ENCODE peak calls at places on chromosomes 3 and 15, in seven cellular contexts. R, Z, G, I, J, M and P are unnamed samples.

GRCh38 chr15:65767895-65768294 is 24.2 kb downstream of the DENND4A start:
- DNase-seq in I (peak; percentile 7), J (no peak), R (no peak), G (no peak), M (no peak), Z (no peak), P (no peak)

GRCh38 chr15:79339588-79340314 is 28.8 kb downstream of the TMED3 start:
- DNase-seq in M (peak; percentile 47), G (no peak), J (no peak), R (peak; percentile 60), Z (no peak), I (no peak), P (peak; percentile 8)

GRCh38 chr15:76190767-76191538 is 120.3 kb downstream of the ETFA start:
- DNase-seq in G (peak; percentile 92), Z (peak; percentile 86), I (peak; percentile 80), J (peak; percentile 82), M (peak; percentile 78), R (peak; percentile 73), P (peak; percentile 61)

GRCh38 chr3:191523099-191523498 is 62.1 kb downstream of the PYDC2 start:
- DNase-seq in R (no peak), G (no peak), I (no peak), J (no peak), M (no peak), Z (no peak), P (no peak)

GRCh38 chr3:184636774-184637316 is 75.0 kb downstream of the MAGEF1 start:
- DNase-seq in R (peak; percentile 91), J (no peak), M (no peak), Z (no peak), I (no peak), G (no peak), P (peak; percentile 87)

GRCh38 chr3:73772076-73772475 is 147.3 kb upstream of the PDZRN3 start:
- DNase-seq in R (no peak), J (no peak), G (no peak), I (no peak), M (no peak), Z (no peak), P (no peak)

GRCh38 chr3:99929409-99930139 is 111.9 kb downstream of the CMSS1 start:
- DNase-seq in M (no peak), I (no peak), R (no peak), G (no peak), Z (no peak), J (no peak), P (peak; percentile 84)

GRCh38 chr3:15241341-15241740 is 35.3 kb downstream of the CAPN7 start:
- DNase-seq in Z (no peak), G (no peak), I (no peak), J (no peak), R (peak; percentile 18), M (peak; percentile 65), P (no peak)

GRCh38 chr3:24598691-24599090 is 104.0 kb upstream of the THRB start:
- DNase-seq in G (no peak), I (no peak), R (peak; percentile 58), Z (no peak), M (no peak), J (no peak), P (peak; percentile 87)

GRCh38 chr3:126438186-126438585 is 37.5 kb downstream of the ZXDC start:
- DNase-seq in Z (no peak), G (no peak), M (no peak), R (no peak), J (peak; percentile 9), I (no peak), P (no peak)

GRCh38 chr3:98038241-98038640 is 3.1 kb upstream of the GABRR3 start:
- DNase-seq in M (no peak), I (no peak), J (no peak), R (peak; percentile 37), G (no peak), Z (no peak), P (no peak)

GRCh38 chr3:39101022-39101689 is 6.3 kb downstream of the GORASP1 start:
- DNase-seq in Z (no peak), I (no peak), M (peak; percentile 71), G (peak; percentile 51), R (peak; percentile 50), J (no peak), P (peak; percentile 16)

GRCh38 chr3:40070816-40071215 is 238.7 kb upstream of the EIF1B start:
- DNase-seq in R (no peak), Z (no peak), J (no peak), M (no peak), I (no peak), G (no peak), P (no peak)

GRCh38 chr3:100709840-100710235 is 544 bp downstream of the TFG start:
- DNase-seq in M (peak; percentile 38), J (no peak), R (peak; percentile 61), Z (peak; percentile 64), G (peak; percentile 68), I (peak; percentile 71), P (peak; percentile 32)

GRCh38 chr3:133996996-133997395 is 32.7 kb downstream of the SLCO2A1 start:
- DNase-seq in Z (no peak), I (no peak), M (no peak), J (peak; percentile 32), G (no peak), R (no peak), P (no peak)

GRCh38 chr3:41073190-41073589 is 126.1 kb upstream of the CTNNB1 start:
- DNase-seq in J (no peak), Z (no peak), M (no peak), R (no peak), G (no peak), I (no peak), P (no peak)
- H3K4me1 ChIP-seq in J (no peaks in the 10 kb centered on the region), Z (no peaks in the 10 kb centered on the region), M (no peaks in the 10 kb centered on the region), R (peaks cover 3% of the 10 kb centered on the region), G (no peaks in the 10 kb centered on the region), I (no peaks in the 10 kb centered on the region), P (peaks cover 4% of the 10 kb centered on the region)

DNA sequence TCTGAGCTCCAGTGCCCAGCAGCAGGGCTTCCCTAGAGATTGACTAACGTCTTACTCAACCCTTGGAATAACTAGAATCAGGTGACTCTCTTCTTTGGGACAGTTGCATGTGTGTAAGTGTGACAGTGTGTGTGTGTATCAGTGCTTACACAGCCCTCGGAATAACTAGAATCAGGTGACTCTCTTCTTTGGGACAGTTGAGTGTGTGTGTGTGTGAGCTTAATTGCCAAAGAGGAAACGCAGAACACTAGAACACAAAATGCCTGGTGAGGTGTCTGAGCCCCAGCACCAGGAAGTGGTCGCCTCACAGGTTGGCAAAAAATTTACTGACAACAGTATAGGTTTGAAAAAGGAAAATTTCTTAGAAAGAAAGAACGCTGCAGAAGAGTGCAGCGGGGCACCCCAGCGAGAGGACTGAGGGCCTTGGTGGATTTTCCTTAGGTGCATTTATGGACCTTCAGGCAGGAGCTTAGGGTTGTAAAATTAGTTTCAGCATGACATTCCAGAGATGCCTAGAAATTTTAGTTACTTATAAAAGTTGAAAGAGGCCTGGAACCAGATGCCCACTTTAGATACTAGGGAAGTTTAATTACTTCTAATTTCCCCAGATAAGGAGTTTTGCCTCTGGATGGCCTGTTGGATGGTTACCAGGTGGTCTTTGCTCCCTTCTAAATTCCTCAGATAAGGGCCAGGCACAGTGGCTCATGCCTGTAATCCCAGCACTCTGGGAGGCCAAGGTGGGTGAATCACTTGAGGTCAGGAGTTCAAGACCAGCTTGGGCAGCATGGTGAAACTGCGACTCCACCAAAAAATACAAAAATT is 3.7 kb upstream of the WDR82 start:
- DNase-seq in Z (no peak), J (no peak), I (no peak), G (no peak), R (no peak), M (peak; percentile 18), P (no peak)
- H3K4me1 ChIP-seq in Z (no peaks in the 10 kb centered on the region), J (no peaks in the 10 kb centered on the region), I (peaks cover 16% of the 10 kb centered on the region), G (peaks cover 2% of the 10 kb centered on the region), R (peaks cover 26% of the 10 kb centered on the region), M (peaks cover 21% of the 10 kb centered on the region), P (peaks cover 15% of the 10 kb centered on the region)

GRCh38 chr15:67827561-67828378 is 2.5 kb downstream of the SKOR1 start:
- DNase-seq in Z (no peak), R (no peak), I (no peak), G (no peak), J (no peak), M (no peak), P (no peak)

GRCh38 chr15:67831363-67831762 is 6.1 kb downstream of the SKOR1 start:
- DNase-seq in Z (no peak), J (no peak), M (no peak), R (no peak), I (no peak), G (no peak), P (no peak)

GRCh38 chr15:67828379-67828968 is 3.2 kb downstream of the SKOR1 start:
- DNase-seq in I (no peak), M (no peak), G (no peak), R (no peak), Z (no peak), J (no peak), P (no peak)

GRCh38 chr15:67828969-67829646 is 3.8 kb downstream of the SKOR1 start:
- DNase-seq in J (no peak), M (no peak), I (no peak), R (no peak), G (no peak), Z (no peak), P (no peak)

DNA sequence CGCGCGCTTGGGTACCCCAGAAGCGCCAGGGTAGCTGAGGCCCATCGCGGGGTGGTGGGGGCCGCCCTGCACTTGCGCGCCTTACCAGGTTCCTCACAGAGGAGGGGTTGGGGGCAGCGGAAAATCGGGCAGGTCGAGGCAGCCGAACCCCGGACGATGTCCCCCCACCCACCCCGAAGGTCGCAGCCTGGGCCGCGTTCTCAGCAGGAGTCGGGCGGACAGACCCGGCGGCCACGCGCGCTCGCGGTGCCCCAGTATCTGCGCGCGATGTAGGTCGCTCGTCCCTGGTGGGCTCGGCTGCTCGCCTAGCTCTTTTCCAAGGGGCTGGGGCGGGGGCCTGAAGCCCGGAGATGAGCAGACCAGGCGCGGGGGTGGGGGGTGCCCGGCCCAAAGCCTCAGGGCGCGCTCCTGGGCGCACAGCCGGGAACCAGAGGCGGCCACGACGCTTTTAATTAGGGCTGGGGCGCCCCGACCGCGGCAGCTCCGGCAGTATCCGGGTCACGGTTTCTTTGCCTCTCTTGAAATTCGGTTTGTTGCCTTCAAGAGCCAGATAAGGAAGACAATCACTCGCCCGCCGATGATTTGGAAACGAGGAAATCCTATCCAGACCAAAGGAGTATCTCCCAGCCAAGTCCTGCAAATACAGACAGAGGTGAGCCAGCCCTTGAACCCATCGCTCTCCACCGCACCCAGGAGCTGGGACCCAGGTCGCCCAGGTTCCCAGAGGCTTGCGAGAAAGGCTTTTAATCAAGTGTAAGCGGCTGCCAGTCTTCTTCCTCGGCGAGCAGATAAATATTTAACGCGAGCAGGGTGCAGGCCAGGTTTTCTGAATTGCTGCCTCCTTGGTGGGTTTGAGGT is 4.6 kb downstream of the SKOR1 start:
- DNase-seq in M (no peak), I (no peak), G (no peak), R (no peak), Z (no peak), J (no peak), P (no peak)
- H3K4me1 ChIP-seq in M (peaks cover 23% of the 10 kb centered on the region), I (peaks cover 67% of the 10 kb centered on the region), G (peaks cover 4% of the 10 kb centered on the region), R (peaks cover 31% of the 10 kb centered on the region), Z (peaks cover 2% of the 10 kb centered on the region), J (no peaks in the 10 kb centered on the region), P (peaks cover 15% of the 10 kb centered on the region)

DNA sequence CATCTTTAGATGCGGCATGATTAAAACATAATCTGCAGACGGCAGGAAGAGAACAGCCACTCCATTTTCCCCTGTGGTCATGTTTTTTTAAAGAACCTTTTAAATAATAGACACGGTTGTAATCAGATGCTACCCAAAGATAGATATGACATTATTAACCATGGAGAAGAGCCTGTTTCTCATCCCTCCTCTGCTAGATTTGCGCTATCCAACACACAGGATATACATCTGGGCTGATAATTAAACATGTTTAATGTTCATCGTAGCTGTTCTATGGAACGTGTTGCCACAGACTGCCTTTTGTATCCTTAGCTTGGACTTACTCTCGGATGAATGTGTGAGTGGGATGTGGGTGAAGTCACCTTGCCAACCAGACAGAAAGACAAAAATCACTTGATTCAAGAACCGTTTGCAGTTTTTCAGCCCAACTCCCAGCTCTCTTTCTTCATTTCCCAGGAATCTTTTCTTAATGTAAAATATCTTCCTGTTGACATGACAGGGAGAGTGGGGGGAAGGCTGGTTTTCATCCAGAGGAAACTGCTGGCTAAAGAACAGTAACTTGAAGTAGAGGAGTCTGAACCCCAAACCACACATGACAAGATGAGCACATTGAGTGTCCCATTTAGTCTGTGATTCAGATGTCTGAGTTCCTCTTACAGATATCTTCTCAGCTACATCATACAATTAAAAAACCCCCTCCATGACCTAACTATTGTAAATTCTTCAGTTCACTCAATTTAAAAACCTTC is 118.6 kb upstream of the PRICKLE2 start:
- DNase-seq in I (no peak), Z (no peak), G (no peak), R (peak; percentile 95), J (no peak), M (no peak), P (peak; percentile 59)
- H3K4me1 ChIP-seq in I (no peaks in the 10 kb centered on the region), Z (no peaks in the 10 kb centered on the region), G (peaks cover 5% of the 10 kb centered on the region), R (peaks cover 9% of the 10 kb centered on the region), J (no peaks in the 10 kb centered on the region), M (no peaks in the 10 kb centered on the region), P (peaks cover 36% of the 10 kb centered on the region)